ENCODE peak calls at places on chromosomes 12 and 14, in six cellular contexts. N is foreskin fibroblast; P is mammary epithelial cell; L is HCT116; G is nephron progenitor cell; A is CD8-positive, alpha-beta T cell. J is an unnamed sample.

GRCh38 chr14:37594916-37595808 is at the start of the genes FOXA1 and TTC6:
- DNase-seq in N (peak; percentile 59), P (peak; percentile 51), L (peak; percentile 31), G (peak; percentile 63), A (no peak), J (no peak)

GRCh38 chr14:60266021-60266937 is 17.3 kb downstream of the PPM1A start:
- DNase-seq in N (peak; percentile 54), P (peak; percentile 25), L (peak; percentile 27), G (no peak), A (peak; percentile 22), J (no peak)

GRCh38 chr12:122021193-122021821 is 377 bp upstream of the BCL7A start:
- DNase-seq in N (peak; percentile 65), P (no peak), L (no peak), G (peak; percentile 53), A (peak; percentile 14), J (peak; percentile 53)

GRCh38 chr12:87155616-87156015 is 873.6 kb downstream of the C12orf50 start:
- DNase-seq in N (peak; percentile 25), P (peak; percentile 57), L (no peak), G (no peak), A (no peak), J (no peak)

GRCh38 chr12:3071710-3072109 is 5.5 kb upstream of the TSPAN9 start:
- DNase-seq in N (no peak), P (no peak), L (no peak), G (no peak), A (no peak), J (no peak)

GRCh38 chr12:92244036-92244435 is 98.4 kb upstream of the BTG1 start:
- DNase-seq in N (peak; percentile 78), P (no peak), L (no peak), G (no peak), A (no peak), J (no peak)

GRCh38 chr12:57899010-57899662 is 42.2 kb upstream of the ATP23 start:
- DNase-seq in N (peak; percentile 72), P (peak; percentile 91), L (no peak), G (no peak), A (peak; percentile 75), J (peak; percentile 81)

GRCh38 chr12:32083489-32083888 is 23.2 kb upstream of the BICD1 start:
- DNase-seq in N (peak; percentile 85), P (peak; percentile 44), L (no peak), G (no peak), A (no peak), J (no peak)

GRCh38 chr14:55938249-55938791 is 179.9 kb upstream of the PELI2 start:
- DNase-seq in N (peak; percentile 91), P (peak; percentile 75), L (no peak), G (no peak), A (no peak), J (no peak)

GRCh38 chr12:27631813-27632491 is 64.3 kb upstream of the REP15 start:
- DNase-seq in N (no peak), P (no peak), L (no peak), G (no peak), A (no peak), J (no peak)

GRCh38 chr14:63727736-63728728 is at the start of gene SGPP1:
- DNase-seq in N (peak; percentile 95), P (peak; percentile 68), L (peak; percentile 76), G (peak; percentile 88), A (peak; percentile 78), J (peak; percentile 88)
- TF ChIP-seq CTCF in N (no peak), P (no peak), L (no peak), G (peak; percentile 31), A (no peak), J (peak; percentile 49)

GRCh38 chr14:67938046-67938445 is 118.5 kb downstream of the RAD51B start:
- DNase-seq in N (no peak), P (no peak), L (no peak), G (no peak), A (no peak), J (no peak)

GRCh38 chr14:67934851-67935250 is 115.3 kb downstream of the RAD51B start:
- DNase-seq in N (no peak), P (no peak), L (no peak), G (no peak), A (no peak), J (no peak)

GRCh38 chr14:67932708-67933107 is 113.1 kb downstream of the RAD51B start:
- DNase-seq in N (no peak), P (no peak), L (no peak), G (no peak), A (no peak), J (no peak)

GRCh38 chr14:67934087-67934486 is 114.5 kb downstream of the RAD51B start:
- DNase-seq in N (peak; percentile 86), P (peak; percentile 68), L (peak; percentile 71), G (peak; percentile 10), A (no peak), J (peak; percentile 48)

DNA sequence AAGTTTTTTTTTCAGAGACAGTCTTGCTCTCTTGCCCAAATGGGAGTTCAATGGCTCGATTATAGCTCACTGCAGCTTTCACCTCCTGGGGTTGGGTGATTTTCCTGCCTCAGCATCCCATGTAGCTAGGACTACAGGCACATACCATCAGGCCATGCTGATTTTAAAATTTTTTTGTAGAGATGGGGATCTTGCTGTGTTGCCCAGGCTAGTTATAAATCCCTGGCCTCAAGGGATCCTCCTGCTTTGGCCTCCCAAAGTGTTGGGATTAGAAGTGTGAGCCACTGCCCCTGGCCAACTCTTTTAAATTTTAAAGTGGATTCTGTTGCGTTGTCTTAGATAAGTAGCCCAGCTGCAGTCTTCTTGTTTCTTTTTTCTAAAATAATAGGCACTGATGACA is 115.8 kb downstream of the RAD51B start:
- DNase-seq in N (no peak), P (no peak), L (no peak), G (no peak), A (no peak), J (no peak)
- TF ChIP-seq CTCF in N (no peak), P (no peak), L (no peak), G (no peak), A (no peak), J (no peak)

GRCh38 chr12:55446334-55446733 is 2.5 kb downstream of the OR6C2 start:
- DNase-seq in N (no peak), P (no peak), L (no peak), G (no peak), A (no peak), J (no peak)
- TF ChIP-seq CTCF in N (no peak), P (no peak), L (peak; percentile 17), G (no peak), A (no peak), J (no peak)

DNA sequence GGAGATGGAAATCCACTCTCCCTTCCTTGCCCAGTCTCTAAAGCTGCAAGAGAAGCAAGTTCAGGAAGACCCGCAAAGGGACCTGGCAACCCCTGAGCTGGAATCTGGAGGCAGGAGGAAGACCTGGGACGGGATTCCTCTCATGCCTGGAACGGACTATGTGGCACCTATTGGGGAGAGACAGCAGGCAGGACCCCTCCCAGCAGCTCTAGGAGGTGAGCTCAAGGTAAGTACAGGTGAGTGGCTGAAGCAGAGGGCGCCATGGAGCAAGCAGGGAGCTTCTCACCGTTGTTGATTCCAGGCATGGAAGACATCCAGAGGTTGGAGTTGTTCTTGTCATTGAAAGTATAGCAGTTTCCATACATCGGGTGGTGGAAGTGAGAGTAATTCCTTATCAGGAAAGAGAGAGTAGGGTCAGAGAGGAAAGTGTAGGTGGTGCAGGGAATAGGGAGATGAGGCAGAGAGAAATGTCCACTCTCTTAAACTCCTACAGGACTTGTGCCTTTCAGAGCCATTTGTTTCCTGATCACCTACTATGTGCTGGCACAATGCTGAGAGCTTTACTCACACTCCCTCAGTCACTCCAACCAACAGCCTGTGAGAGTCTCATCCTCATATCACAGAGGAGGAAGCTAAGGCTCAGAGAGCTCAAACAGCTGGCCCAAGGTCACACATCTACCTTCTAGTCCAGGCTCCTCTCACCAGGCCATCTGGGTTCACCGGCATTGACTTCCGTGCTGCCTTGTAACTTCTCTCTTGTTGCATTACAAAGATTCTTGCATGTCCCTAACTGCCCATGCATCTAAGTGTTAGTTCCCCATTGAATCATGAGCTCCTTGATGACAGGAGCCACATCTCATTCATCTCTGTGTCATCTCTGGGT is 13.9 kb upstream of the TNFRSF1A start:
- DNase-seq in N (no peak), P (no peak), L (no peak), G (no peak), A (no peak), J (no peak)
- TF ChIP-seq CTCF in N (no peak), P (no peak), L (peak; percentile 11), G (no peak), A (no peak), J (no peak)